ENCODE peak calls at places on chromosomes 12 and 14, in five cellular contexts. X is right lobe of liver; I is CD8-positive, alpha-beta memory T cell; E is left ventricle myocardium inferior; M is substantia nigra. H is an unnamed sample.

GRCh38 chr14:69135133-69135532 is 17.8 kb downstream of the DCAF5 start:
- DNase-seq in X (no peak), E (no peak), I (no peak), M (no peak), H (no peak)

GRCh38 chr14:94770251-94770749 is 387 bp upstream of the GSC start:
- DNase-seq in E (no peak), M (no peak), X (no peak), I (no peak), H (no peak)

GRCh38 chr12:109910969-109911348 is 10.9 kb downstream of the TCHP start:
- DNase-seq in I (no peak), X (no peak), M (no peak), E (no peak), H (no peak)

GRCh38 chr14:23828611-23829010 is 125.0 kb upstream of the DHRS4 start:
- DNase-seq in E (no peak), M (no peak), X (no peak), I (no peak), H (no peak)

GRCh38 chr12:6074979-6075585 is 49.4 kb downstream of the VWF start:
- DNase-seq in M (no peak), I (no peak), E (peak; percentile 38), X (no peak), H (peak; percentile 76)

GRCh38 chr12:92064420-92064819 is 81.2 kb downstream of the BTG1 start:
- DNase-seq in E (no peak), X (no peak), M (no peak), I (no peak), H (no peak)

GRCh38 chr14:98171654-98172053 is 1100.3 kb downstream of the BCL11B start:
- DNase-seq in X (no peak), E (no peak), I (no peak), M (no peak), H (no peak)

GRCh38 chr12:109921982-109922381 is 21.9 kb downstream of the TCHP start:
- DNase-seq in I (no peak), X (no peak), E (no peak), M (no peak), H (peak; percentile 33)

GRCh38 chr14:70188292-70188607 is 501 bp downstream of the SLC8A3 start:
- DNase-seq in E (no peak), X (no peak), I (no peak), M (no peak), H (no peak)

GRCh38 chr12:109378579-109378978 is 30.9 kb downstream of the MYO1H start:
- DNase-seq in E (no peak), I (no peak), M (no peak), X (no peak), H (no peak)

GRCh38 chr12:31574803-31575573 is 15.9 kb downstream of the DENND5B start:
- DNase-seq in E (no peak), M (no peak), X (no peak), I (no peak), H (no peak)

GRCh38 chr14:75399819-75400678 is 27.8 kb upstream of the JDP2 start:
- DNase-seq in X (peak; percentile 93), M (peak; percentile 53), I (no peak), E (peak; percentile 90), H (peak; percentile 92)

GRCh38 chr14:61512508-61512907 is 182.8 kb upstream of the HIF1A start:
- DNase-seq in M (no peak), X (no peak), I (no peak), E (no peak), H (no peak)
- H3K27ac ChIP-seq in M (no peak overlapping the region), X (no peak overlapping the region), I (no peak overlapping the region), E (no peak overlapping the region), H (peak overlapping the region; percentile 21)

DNA sequence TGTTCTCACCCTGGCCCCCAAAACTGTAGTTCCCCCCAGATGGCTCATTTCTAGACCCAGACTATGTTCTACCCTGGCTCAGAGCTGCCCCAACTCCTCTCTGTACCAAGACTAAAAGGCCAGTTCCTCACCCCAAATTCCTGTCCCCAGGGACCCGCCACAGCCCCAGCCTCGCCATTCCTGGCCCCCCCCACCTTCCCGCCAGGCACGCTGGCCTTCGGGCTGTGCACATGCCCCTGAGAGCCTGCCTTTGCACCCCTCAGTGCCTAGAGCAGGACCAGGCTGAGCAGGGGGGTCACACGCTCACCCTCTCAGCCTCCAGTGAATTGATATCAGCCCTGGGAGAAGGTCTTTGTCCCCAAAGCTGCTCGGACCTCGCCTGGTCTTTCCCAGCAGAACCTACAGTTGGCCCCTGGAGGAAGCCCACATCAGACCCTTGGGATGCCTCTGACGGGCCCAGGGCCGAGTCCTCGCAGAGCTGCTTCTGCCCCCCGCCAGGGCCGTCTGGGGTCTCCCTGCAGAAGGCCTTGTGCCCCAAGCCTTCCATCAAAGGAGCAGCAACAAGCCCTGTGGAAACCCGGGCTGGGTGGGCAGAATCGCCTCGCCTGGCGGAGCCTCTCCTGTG is 32.4 kb downstream of the BEGAIN start:
- DNase-seq in X (no peak), I (no peak), M (no peak), E (no peak), H (no peak)
- H3K27ac ChIP-seq in X (no peak overlapping the region), I (no peak overlapping the region), M (no peak overlapping the region), E (no peak overlapping the region), H (no peak overlapping the region)

GRCh38 chr12:57726151-57726883 is 12.2 kb downstream of the AGAP2 start:
- DNase-seq in E (peak; percentile 73), I (peak; percentile 18), X (peak; percentile 64), M (peak; percentile 63), H (peak; percentile 90)

GRCh38 chr12:57724936-57725740 is 13.4 kb downstream of the AGAP2 start:
- DNase-seq in M (no peak), X (peak; percentile 37), E (no peak), I (no peak), H (no peak)

GRCh38 chr12:57724003-57724935 is 14.3 kb downstream of the AGAP2 start:
- DNase-seq in E (no peak), M (no peak), I (no peak), X (peak; percentile 35), H (no peak)

GRCh38 chr12:57726884-57727757 is 11.4 kb downstream of the AGAP2 start:
- DNase-seq in E (peak; percentile 59), I (no peak), M (no peak), X (peak; percentile 55), H (peak; percentile 77)

DNA sequence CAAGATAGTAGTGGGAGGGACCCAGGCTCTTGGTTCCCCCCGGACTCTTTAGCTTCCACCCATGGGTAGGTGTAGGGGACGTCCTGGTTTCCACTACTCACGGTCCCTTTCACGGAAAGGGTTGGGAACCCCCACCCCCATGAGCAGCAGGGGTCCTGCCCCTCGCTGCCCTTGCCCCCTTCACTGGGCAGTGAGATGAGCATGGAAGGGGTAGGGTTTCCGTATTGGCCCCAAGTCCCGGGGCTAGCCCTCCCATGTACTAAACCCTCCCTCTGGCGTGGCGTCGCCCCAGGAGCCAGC is 12.7 kb downstream of the AGAP2 start:
- DNase-seq in I (no peak), X (no peak), M (no peak), E (no peak), H (no peak)
- H3K27ac ChIP-seq in I (no peak overlapping the region), X (no peak overlapping the region), M (no peak overlapping the region), E (peak overlapping the region; percentile 85), H (peak overlapping the region; percentile 73)

GRCh38 chr14:21169587-21169986 is 13.7 kb upstream of the OR5AU1 start:
- DNase-seq in I (no peak), M (no peak), X (no peak), E (no peak), H (no peak)

GRCh38 chr14:21168055-21168454 is 12.2 kb upstream of the OR5AU1 start:
- DNase-seq in M (no peak), X (no peak), I (no peak), E (no peak), H (no peak)

GRCh38 chr14:21171128-21171527 is 15.3 kb upstream of the OR5AU1 start:
- DNase-seq in X (no peak), M (no peak), I (no peak), E (no peak), H (no peak)
- H3K27ac ChIP-seq in X (no peak overlapping the region), M (no peak overlapping the region), I (no peak overlapping the region), E (no peak overlapping the region), H (no peak overlapping the region)

GRCh38 chr14:104690861-104691455 is 1.5 kb downstream of the INF2 start:
- DNase-seq in E (no peak), X (no peak), M (no peak), I (no peak), H (no peak)
- H3K27ac ChIP-seq in E (peak overlapping the region; percentile 89), X (no peak overlapping the region), M (peak overlapping the region; percentile 99), I (no peak overlapping the region), H (no peak overlapping the region)

DNA sequence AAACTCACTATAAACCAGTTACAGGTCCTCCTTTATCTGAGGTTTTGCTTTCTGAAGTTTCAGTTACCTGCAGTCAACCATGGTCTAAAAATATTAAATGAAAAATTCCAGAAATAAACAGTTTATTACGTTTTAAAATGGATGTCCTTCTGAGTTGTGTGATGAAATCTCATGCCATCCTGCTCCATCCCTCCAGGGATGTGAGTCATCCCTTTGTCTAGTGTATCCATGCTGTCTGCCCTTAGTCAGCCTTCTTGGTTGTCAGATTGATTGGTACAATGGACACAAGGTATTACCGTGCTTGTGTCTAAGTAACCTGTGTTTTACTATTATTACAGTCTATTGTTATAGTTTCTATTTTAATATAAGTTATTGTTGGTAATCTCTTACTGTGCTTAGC is 328.3 kb downstream of the APAF1 start:
- DNase-seq in I (no peak), E (no peak), M (no peak), X (no peak), H (no peak)
- H3K27ac ChIP-seq in I (no peak overlapping the region), E (no peak overlapping the region), M (no peak overlapping the region), X (no peak overlapping the region), H (no peak overlapping the region)

DNA sequence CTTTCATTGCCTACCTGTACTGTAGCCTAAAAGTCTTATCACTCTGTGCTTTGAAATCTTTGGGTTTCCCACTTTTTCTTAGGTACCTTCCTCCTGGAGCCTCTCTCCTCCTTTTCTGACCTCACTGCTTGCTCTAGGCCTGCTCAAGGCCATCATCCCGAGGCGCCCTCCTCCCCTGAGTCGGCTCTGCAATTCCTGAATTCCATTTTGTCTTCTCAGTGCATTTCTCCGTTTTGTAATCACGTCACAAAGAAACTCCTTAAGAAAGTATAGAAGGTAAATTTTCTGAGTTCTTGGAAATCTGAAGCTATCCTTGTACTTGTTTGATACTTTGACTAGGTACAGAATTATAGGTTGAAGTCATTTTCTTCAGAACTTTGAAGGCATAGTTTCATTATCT is 25.2 kb downstream of the ZC3H14 start:
- DNase-seq in X (no peak), E (no peak), I (no peak), M (no peak), H (no peak)
- H3K27ac ChIP-seq in X (no peak overlapping the region), E (no peak overlapping the region), I (no peak overlapping the region), M (no peak overlapping the region), H (no peak overlapping the region)

H was measured in upper lobe of right lung.